ENCODE peak calls at places on chromosomes 13 and 19, in four cellular contexts. Z is mesendoderm, G is IMR-90, K is mesenchymal stem cell. M is an unnamed sample.

GRCh38 chr13:84933797-84934196 is 865.4 kb downstream of the SLITRK6 start:
- DNase-seq in G (no peak), Z (no peak), K (peak; percentile 9), M (no peak)

GRCh38 chr19:47854459-47854858 is 4.6 kb upstream of the TPRX2 start:
- DNase-seq in Z (no peak), K (no peak), G (no peak), M (no peak)

GRCh38 chr13:35724480-35724879 is 248.0 kb upstream of the MAB21L1 start:
- DNase-seq in G (no peak), K (no peak), Z (no peak), M (no peak)

GRCh38 chr19:48950830-48951519 is 3.7 kb upstream of the BAX start:
- DNase-seq in G (no peak), K (peak; percentile 21), Z (no peak), M (no peak)

GRCh38 chr13:60755380-60756163 is 358.6 kb downstream of the TDRD3 start:
- DNase-seq in K (no peak), G (no peak), Z (peak; percentile 87), M (peak; percentile 46)

GRCh38 chr19:54606891-54607781 is 13.7 kb downstream of the LILRA1 start:
- DNase-seq in G (no peak), Z (no peak), K (no peak), M (no peak)

GRCh38 chr19:14383898-14384669 is 2.8 kb downstream of the ADGRE5 start:
- DNase-seq in G (peak; percentile 55), Z (peak; percentile 44), K (peak; percentile 83), M (no peak)

GRCh38 chr13:74243637-74244526 is 109.7 kb upstream of the KLF12 start:
- DNase-seq in Z (no peak), G (peak; percentile 76), K (peak; percentile 15), M (no peak)

GRCh38 chr19:3506384-3507340 is 551 bp downstream of the FZR1 start:
- DNase-seq in G (no peak), Z (no peak), K (peak; percentile 38), M (no peak)

GRCh38 chr13:45298206-45298505 is 42.8 kb downstream of the TPT1 start:
- DNase-seq in Z (no peak), G (no peak), K (no peak), M (no peak)

GRCh38 chr19:31470229-31470939 is 121.1 kb upstream of the TSHZ3 start:
- DNase-seq in Z (no peak), K (no peak), G (no peak), M (no peak)

DNA sequence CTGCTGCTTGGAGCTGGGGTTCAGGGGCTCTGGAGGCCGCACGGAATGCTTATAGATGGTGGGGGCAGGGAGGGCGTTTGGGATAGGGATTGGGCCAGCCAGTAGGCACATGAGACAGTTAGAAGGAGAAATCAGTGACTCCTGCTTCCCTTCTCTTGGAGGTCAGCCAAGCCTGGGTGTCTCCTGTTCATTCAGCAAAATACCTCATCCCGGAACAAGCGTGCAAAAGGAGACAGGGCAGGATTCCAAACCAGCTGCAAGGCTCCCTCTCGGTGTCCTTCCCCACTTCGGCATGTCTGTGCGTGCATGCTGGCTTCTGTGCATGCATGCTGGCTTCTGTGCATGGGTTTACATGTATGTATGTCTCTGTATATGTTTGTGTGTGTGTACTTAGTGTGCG is 37.3 kb upstream of the PEPD start:
- DNase-seq in K (no peak), Z (no peak), G (no peak), M (no peak)
- H2BK15ac ChIP-seq in K (no peak overlapping the region), Z (no peak overlapping the region), G (no peak overlapping the region), M (no peak overlapping the region)

DNA sequence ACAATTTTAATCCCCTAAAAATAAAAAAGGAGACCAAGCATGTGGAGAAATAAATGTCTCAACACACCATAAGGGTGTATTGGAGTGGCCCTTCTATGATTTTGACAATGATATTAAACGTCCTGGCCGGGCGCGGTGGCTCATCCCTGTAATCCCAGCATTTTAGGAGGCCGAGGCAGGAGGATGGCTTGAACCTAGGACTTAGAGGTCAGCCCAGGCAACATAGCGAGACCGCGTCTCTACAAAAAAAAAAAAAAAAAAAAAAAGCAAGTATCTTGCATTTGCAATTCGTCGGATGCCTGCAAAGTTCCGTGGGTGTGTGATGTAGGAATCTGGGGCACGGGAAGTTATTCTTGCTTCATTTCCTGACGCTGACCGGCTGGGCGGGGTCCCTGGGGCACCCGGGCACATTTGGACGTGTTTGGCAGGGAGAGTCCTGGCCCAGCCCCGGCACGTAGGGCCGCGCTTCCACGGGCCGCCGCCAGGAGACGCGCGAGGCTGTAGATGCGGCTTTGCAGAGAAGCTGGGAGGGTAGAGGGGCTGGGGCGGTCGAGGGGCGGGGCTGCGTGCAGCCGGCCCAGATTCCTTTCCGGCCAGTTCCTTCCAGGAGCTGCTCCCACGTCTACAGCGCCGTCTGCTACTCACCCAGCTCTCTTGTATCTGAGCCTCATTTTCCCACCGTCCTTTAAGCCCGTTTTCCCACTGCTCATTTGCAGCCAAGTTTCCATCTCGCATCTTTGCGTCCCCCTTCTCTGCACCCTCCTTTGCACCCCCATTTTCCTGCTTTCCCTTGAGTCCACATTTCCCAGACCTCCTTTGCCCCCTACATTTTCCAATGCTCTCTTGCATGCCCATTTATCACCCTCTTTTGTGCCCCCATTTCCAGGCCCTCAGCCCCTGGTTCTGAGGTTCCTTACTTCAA is 2.2 kb upstream of the TSPAN16 start:
- DNase-seq in K (peak; percentile 91), G (peak; percentile 87), Z (peak; percentile 95), M (peak; percentile 98)
- H2BK15ac ChIP-seq in K (peak overlapping the region; percentile 88), G (peak overlapping the region; percentile 95), Z (no peak overlapping the region), M (no peak overlapping the region)

DNA sequence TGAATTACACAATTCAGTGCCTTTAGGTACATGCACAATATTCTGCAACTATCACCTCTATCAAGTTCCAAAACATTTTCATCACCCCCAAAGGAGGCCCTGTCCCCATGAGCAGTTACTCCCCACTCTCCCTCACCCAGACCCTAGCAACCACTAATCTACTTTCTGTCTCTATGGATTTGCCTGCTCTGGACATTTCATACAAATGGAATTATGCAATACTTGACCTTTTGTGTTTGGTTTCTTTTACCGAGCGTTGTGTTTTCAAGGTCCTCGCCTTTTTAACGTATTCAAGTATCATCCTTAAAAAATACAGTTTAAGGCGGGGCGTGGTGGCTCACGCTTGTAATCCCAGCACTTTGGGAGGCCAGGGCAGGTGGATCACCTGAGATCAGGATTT is 159.6 kb downstream of the IER2 start:
- DNase-seq in G (no peak), K (no peak), Z (no peak), M (no peak)
- H2BK15ac ChIP-seq in G (no peak overlapping the region), K (no peak overlapping the region), Z (no peak overlapping the region), M (no peak overlapping the region)

DNA sequence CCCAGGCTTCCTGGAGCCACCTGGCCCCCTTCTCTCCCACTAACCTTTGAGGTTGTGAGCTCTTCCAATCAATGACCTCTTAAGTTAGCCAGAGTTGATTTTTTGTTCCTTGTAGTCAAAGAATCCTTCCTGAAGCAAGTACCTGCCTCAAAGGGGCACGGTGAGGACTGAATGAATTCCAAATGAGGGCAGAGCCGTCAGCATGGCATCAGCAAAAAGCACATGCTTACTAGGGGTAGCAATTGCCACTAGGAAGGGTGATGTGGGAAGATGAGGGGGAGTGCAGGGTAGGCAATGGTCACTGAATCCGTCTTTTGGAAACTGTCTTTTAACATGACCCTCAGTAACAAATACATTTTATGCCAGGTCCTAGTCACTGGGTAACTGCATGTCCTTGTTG is 15.6 kb upstream of the DHRS12 start:
- DNase-seq in Z (no peak), G (no peak), K (no peak), M (no peak)
- H2BK15ac ChIP-seq in Z (no peak overlapping the region), G (no peak overlapping the region), K (no peak overlapping the region), M (no peak overlapping the region)

GRCh38 chr13:114017028-114017630 is 43.3 kb upstream of the C13orf46 start:
- DNase-seq in G (peak; percentile 42), K (no peak), Z (peak; percentile 47), M (peak; percentile 58)

GRCh38 chr13:114016321-114017027 is 42.6 kb upstream of the C13orf46 start:
- DNase-seq in Z (no peak), K (no peak), G (no peak), M (no peak)

GRCh38 chr13:114019367-114019766 is 45.5 kb upstream of the C13orf46 start:
- DNase-seq in Z (peak; percentile 60), K (no peak), G (no peak), M (peak; percentile 69)

GRCh38 chr13:114018461-114019055 is 44.7 kb upstream of the C13orf46 start:
- DNase-seq in Z (no peak), K (no peak), G (no peak), M (no peak)

DNA sequence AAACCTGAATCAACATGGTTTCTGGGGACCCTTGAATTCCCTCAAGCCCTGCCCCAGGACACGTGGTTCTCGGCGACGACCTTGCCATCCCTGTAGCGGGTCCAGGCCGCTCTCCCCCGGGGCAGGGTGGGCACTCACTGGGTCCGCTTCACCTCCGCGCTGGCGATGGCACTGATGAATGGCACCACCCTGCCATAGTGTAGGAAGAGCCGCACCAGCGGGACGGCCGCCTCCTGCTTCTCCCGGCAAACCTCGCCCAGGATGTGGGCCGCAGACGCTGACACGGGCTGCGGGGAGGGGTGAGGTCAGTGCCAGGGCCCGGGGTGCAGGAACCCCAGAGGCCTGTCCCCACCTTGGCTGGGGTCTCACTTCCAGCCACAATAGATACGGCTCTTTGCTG is 44.1 kb upstream of the C13orf46 start:
- DNase-seq in G (no peak), Z (no peak), K (no peak), M (no peak)
- H2BK15ac ChIP-seq in G (no peak overlapping the region), Z (no peak overlapping the region), K (no peak overlapping the region), M (peak overlapping the region; percentile 17)

DNA sequence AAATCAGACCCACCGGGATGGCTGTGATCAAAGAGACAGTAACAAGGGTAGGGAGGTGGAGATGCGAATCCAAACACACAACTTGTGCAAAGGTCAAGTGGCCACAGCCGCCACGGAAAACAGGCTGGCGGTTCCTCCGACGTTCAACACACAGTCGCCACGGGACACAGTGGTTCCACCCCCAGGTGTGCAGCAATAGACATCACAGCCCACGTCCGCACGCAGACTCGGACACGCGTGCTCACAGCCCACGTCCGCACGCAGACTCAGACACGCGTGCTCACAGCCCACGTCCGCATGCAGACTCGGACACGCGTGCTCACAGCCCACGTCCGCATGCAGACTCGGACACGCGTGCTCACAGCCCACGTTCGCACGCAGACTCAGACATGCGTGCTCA is 70.1 kb downstream of the RASA3 start:
- DNase-seq in Z (no peak), G (no peak), K (no peak), M (no peak)
- H2BK15ac ChIP-seq in Z (no peak overlapping the region), G (peak overlapping the region; percentile 17), K (no peak overlapping the region), M (no peak overlapping the region)

GRCh38 chr19:7395793-7396192 is 47.1 kb downstream of the ARHGEF18 start:
- DNase-seq in K (peak; percentile 24), Z (no peak), G (no peak), M (no peak)
- H2BK15ac ChIP-seq in K (no peak overlapping the region), Z (no peak overlapping the region), G (no peak overlapping the region), M (no peak overlapping the region)

DNA sequence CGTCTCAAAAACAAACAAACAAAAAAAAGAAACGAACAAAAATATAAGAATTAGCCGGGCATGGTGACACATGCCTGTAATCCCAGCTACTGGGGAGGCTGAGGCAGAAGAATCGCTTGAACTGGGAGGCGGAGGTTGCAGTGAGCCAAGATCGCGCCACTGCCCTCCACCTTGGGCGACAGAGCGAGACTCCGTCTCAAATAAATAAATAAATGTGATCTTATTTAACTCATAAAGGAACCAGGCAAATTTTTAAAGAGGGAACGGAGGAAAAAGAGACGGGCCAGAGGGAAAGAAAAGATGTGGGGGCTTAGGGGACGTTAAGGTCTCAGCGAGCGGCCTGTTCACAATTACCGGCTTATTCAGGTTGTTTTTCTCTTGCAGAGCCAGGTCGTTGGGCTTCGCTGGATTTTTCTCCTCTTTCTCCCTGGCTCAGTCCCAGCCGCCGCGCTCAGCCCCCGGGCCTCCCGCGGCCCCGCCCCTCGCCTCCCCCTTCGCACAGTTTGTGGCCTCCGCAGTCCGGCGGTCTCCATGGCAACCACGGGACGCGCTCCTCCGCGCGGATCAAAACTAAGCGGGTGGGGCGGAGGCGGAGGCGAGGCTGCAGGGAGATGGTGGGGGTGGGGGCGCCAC is 2.8 kb upstream of the CCDC8 start:
- DNase-seq in Z (peak; percentile 96), G (peak; percentile 75), K (peak; percentile 91), M (peak; percentile 95)
- H2BK15ac ChIP-seq in Z (no peak overlapping the region), G (peak overlapping the region; percentile 50), K (no peak overlapping the region), M (no peak overlapping the region)

GRCh38 chr19:1394252-1395193 is 6.8 kb downstream of the GAMT start:
- DNase-seq in G (no peak), K (no peak), Z (no peak), M (peak; percentile 40)
- H2BK15ac ChIP-seq in G (no peak overlapping the region), K (no peak overlapping the region), Z (no peak overlapping the region), M (no peak overlapping the region)